ENCODE peak calls at places on chromosomes 4 and X, in five cellular contexts. D, E, R, S and N are unnamed samples.

GRCh38 chrX:140508958-140509357 is 4.1 kb upstream of the SOX3 start:
- DNase-seq in D (no peak), E (no peak), R (no peak), S (no peak), N (no peak)

GRCh38 chrX:4710618-4711433 is 997.4 kb upstream of the PRKX start:
- DNase-seq in D (no peak), E (no peak), R (no peak), S (no peak), N (no peak)

GRCh38 chr4:38706301-38706700 is 42.3 kb downstream of the KLF3 start:
- DNase-seq in D (no peak), E (no peak), R (no peak), S (no peak), N (no peak)

GRCh38 chr4:139523076-139523475 is 32.9 kb downstream of the SETD7 start:
- DNase-seq in D (no peak), E (no peak), R (no peak), S (no peak), N (no peak)

GRCh38 chr4:187814737-187815465 is 180.7 kb upstream of the ZFP42 start:
- DNase-seq in D (no peak), E (no peak), R (no peak), S (no peak), N (peak)

GRCh38 chr4:600850-601515 is 24.4 kb upstream of the PDE6B start:
- DNase-seq in D (peak), E (no peak), R (no peak), S (no peak), N (no peak)

GRCh38 chr4:165079476-165079875 is 25.8 kb downstream of the TRIM75 start:
- DNase-seq in D (no peak), E (no peak), R (no peak), S (no peak), N (peak)

GRCh38 chr4:54127660-54128059 is 27.7 kb downstream of the GSX2 start:
- DNase-seq in D (no peak), E (no peak), R (no peak), S (no peak), N (no peak)

GRCh38 chrX:43218198-43218597 is 437.9 kb upstream of the MAOA start:
- DNase-seq in D (no peak), E (no peak), R (no peak), S (no peak), N (no peak)